ENCODE peak calls at places on chromosome 11, in eight cellular contexts. B is cardiac muscle cell; E is EL; H is H54; A is psoas muscle; S is activated CD8-positive, alpha-beta memory T cell treated with anti-CD3 and anti-CD28 coated beads for 48 hours; I is NCI-H345; W is GM13976. K is an unnamed sample.

GRCh38 chr11:11206457-11206856 is 146.6 kb downstream of the CSNK2A3 start:
- DNase-seq in H (no peak), W (no peak), S (no peak), I (no peak), A (no peak), E (no peak), B (no peak), K (no peak)

GRCh38 chr11:18588297-18589252 is at the start of gene UEVLD:
- DNase-seq in B (peak; percentile 93), W (peak; percentile 87), I (peak; percentile 81), A (peak; percentile 93), E (peak; percentile 93), H (peak; percentile 88), S (peak; percentile 53), K (peak; percentile 65)

GRCh38 chr11:40030867-40031266 is 1428.6 kb downstream of the LRRC4C start:
- DNase-seq in A (no peak), E (no peak), H (no peak), S (no peak), B (no peak), W (no peak), I (no peak), K (no peak)

GRCh38 chr11:116194156-116194904 is 578.5 kb downstream of the BUD13 start:
- DNase-seq in I (no peak), B (no peak), W (no peak), H (no peak), A (no peak), S (no peak), E (no peak), K (no peak)

GRCh38 chr11:13303668-13304649 is 26.4 kb downstream of the BMAL1 start:
- DNase-seq in W (no peak), I (no peak), B (no peak), H (no peak), S (no peak), A (no peak), E (no peak), K (no peak)

GRCh38 chr11:66119348-66120133 is 49.5 kb downstream of the PACS1 start:
- DNase-seq in H (peak; percentile 41), E (peak; percentile 88), B (peak; percentile 92), W (no peak), I (no peak), S (no peak), A (no peak), K (no peak)

GRCh38 chr11:2534131-2534956 is 89.5 kb downstream of the KCNQ1 start:
- DNase-seq in H (peak; percentile 98), S (no peak), B (no peak), A (peak; percentile 25), I (no peak), E (peak; percentile 11), W (no peak), K (no peak)

GRCh38 chr11:122750047-122750446 is 88.3 kb upstream of the CRTAM start:
- DNase-seq in E (no peak), W (no peak), I (no peak), A (no peak), H (no peak), B (no peak), S (no peak), K (no peak)

GRCh38 chr11:1770528-1770927 is 6.8 kb upstream of the CTSD start:
- DNase-seq in I (no peak), W (no peak), E (no peak), S (no peak), H (no peak), A (no peak), B (no peak), K (no peak)

K was measured in B cell.